ENCODE peak calls at places on chromosomes 13 and 19, in eight cellular contexts. U is glutamatergic neuron; J is NCI-H1417; W is thoracic aorta; D is esophagus squamous epithelium; P is memory B cell; Q is islet precursor cell; O is stimulated activated CD4-positive, alpha-beta T cell treated with anti-CD3 and anti-CD28 coated beads, Interleukin-4, amount 100 ng/mL, for 1 hour. G is an unnamed sample.

GRCh38 chr19:5079410-5079774 is 110.5 kb downstream of the KDM4B start:
- DNase-seq in U (no peak), J (no peak), W (no peak), D (no peak), P (no peak), Q (no peak), O (no peak), G (no peak)

GRCh38 chr19:6723108-6723618 is 2.7 kb upstream of the C3 start:
- DNase-seq in U (no peak), J (no peak), W (no peak), D (no peak), P (no peak), Q (no peak), O (no peak), G (no peak)

GRCh38 chr19:55585658-55586339 is 5.2 kb upstream of the ZNF579 start:
- DNase-seq in U (peak), J (peak), W (no peak), D (no peak), P (no peak), Q (peak), O (peak), G (no peak)

GRCh38 chr13:41465215-41465907 is 8.0 kb downstream of the RGCC start:
- DNase-seq in U (no peak), J (no peak), W (no peak), D (peak), P (peak), Q (peak), O (peak), G (peak)

GRCh38 chr19:29665826-29666633 is 769 bp downstream of the PLEKHF1 start:
- DNase-seq in U (no peak), J (no peak), W (no peak), D (no peak), P (peak), Q (peak), O (no peak), G (no peak)

GRCh38 chr13:92225861-92226260 is 827.4 kb downstream of the GPC5 start:
- DNase-seq in U (no peak), J (no peak), W (no peak), D (no peak), P (no peak), Q (no peak), O (no peak), G (no peak)

GRCh38 chr13:88483202-88483601 is 812.0 kb downstream of the SLITRK5 start:
- DNase-seq in U (no peak), J (no peak), W (no peak), D (no peak), P (no peak), Q (no peak), O (no peak), G (no peak)

GRCh38 chr19:20607943-20608342 is 42.4 kb upstream of the ZNF737 start:
- DNase-seq in U (no peak), J (no peak), W (no peak), D (no peak), P (no peak), Q (no peak), O (no peak), G (no peak)

GRCh38 chr13:106446011-106446410 is 89.5 kb downstream of the EFNB2 start:
- DNase-seq in U (no peak), J (no peak), W (no peak), D (no peak), P (no peak), Q (peak), O (no peak), G (no peak)

GRCh38 chr13:113176292-113176691 is 17.8 kb downstream of the PROZ start:
- DNase-seq in U (no peak), J (no peak), W (no peak), D (no peak), P (no peak), Q (peak), O (peak), G (no peak)

GRCh38 chr19:30545752-30546151 is 173.6 kb downstream of the ZNF536 start:
- DNase-seq in U (no peak), J (no peak), W (no peak), D (no peak), P (no peak), Q (peak), O (no peak), G (no peak)

GRCh38 chr19:41302624-41303351 is 7.2 kb upstream of the CCDC97 start:
- DNase-seq in U (no peak), J (no peak), W (no peak), D (no peak), P (peak), Q (no peak), O (peak), G (no peak)

GRCh38 chr19:46875657-46876056 is 14.9 kb downstream of the ARHGAP35 start:
- DNase-seq in U (no peak), J (no peak), W (no peak), D (no peak), P (no peak), Q (no peak), O (no peak), G (no peak)

GRCh38 chr19:2294377-2295335 is 12.7 kb upstream of the PEAK3 start:
- DNase-seq in U (peak), J (no peak), W (no peak), D (no peak), P (no peak), Q (no peak), O (no peak), G (no peak)

GRCh38 chr19:28569132-28570114 is 643.5 kb downstream of the UQCRFS1 start:
- DNase-seq in U (no peak), J (no peak), W (no peak), D (no peak), P (no peak), Q (peak), O (no peak), G (no peak)

G was measured in pulmonary artery endothelial cell.